ENCODE peak calls at places on chromosomes 16 and 17, in seven cellular contexts. Z is hypothalamus, B is heart right ventricle, M is HEK293T, P is retina, F is LoVo, I is GM23248. H is an unnamed sample.

GRCh38 chr17:47745037-47745380 is 12.0 kb downstream of the TBX21 start:
- DNase-seq in F (no peak), M (no peak), B (no peak), I (no peak), Z (no peak), P (no peak), H (no peak)

GRCh38 chr17:38724337-38724988 is 5.7 kb upstream of the CISD3 start:
- DNase-seq in I (no peak), Z (peak; percentile 88), M (no peak), B (no peak), P (no peak), F (no peak), H (no peak)

GRCh38 chr16:48811478-48811877 is 201.5 kb upstream of the N4BP1 start:
- DNase-seq in B (no peak), I (no peak), M (no peak), P (no peak), F (no peak), Z (no peak), H (no peak)

GRCh38 chr16:80557037-80557436 is 16.2 kb downstream of the DYNLRB2 start:
- DNase-seq in F (no peak), I (no peak), M (no peak), P (no peak), B (no peak), Z (no peak), H (no peak)

GRCh38 chr17:40333781-40334453 is 24.9 kb downstream of the RARA start:
- DNase-seq in F (no peak), B (peak; percentile 11), I (no peak), M (no peak), P (no peak), Z (no peak), H (no peak)

GRCh38 chr16:15689290-15689689 is 39.2 kb downstream of the NDE1 start:
- DNase-seq in M (no peak), I (peak; percentile 66), Z (no peak), B (no peak), P (no peak), F (no peak), H (no peak)

GRCh38 chr17:76538281-76538931 is 897 bp upstream of the CYGB start:
- DNase-seq in Z (no peak), B (no peak), F (no peak), M (no peak), P (peak; percentile 68), I (no peak), H (no peak)

GRCh38 chr17:17079761-17080160 is 37.5 kb downstream of the MPRIP start:
- DNase-seq in B (peak; percentile 50), P (no peak), F (no peak), I (no peak), M (no peak), Z (peak; percentile 61), H (no peak)

GRCh38 chr16:30567991-30568638 is 3.4 kb downstream of the ZNF688 start:
- DNase-seq in P (no peak), M (no peak), Z (no peak), B (no peak), I (peak; percentile 60), F (no peak), H (no peak)

GRCh38 chr17:58679263-58680037 is 12.4 kb downstream of the TEX14 start:
- DNase-seq in Z (no peak), I (no peak), F (no peak), B (peak; percentile 18), M (peak; percentile 71), P (no peak), H (no peak)

GRCh38 chr16:79188115-79188779 is 412.3 kb downstream of the MAF start:
- DNase-seq in P (no peak), I (no peak), B (no peak), Z (no peak), F (no peak), M (no peak), H (no peak)

GRCh38 chr16:17347624-17348023 is 123.1 kb downstream of the XYLT1 start:
- DNase-seq in Z (no peak), B (peak; percentile 25), P (no peak), F (no peak), M (no peak), I (no peak), H (no peak)

GRCh38 chr16:57898961-57899360 is 72.0 kb downstream of the CNGB1 start:
- DNase-seq in P (no peak), F (no peak), I (no peak), Z (no peak), M (no peak), B (no peak), H (no peak)

H was measured in stimulated activated CD8-positive, alpha-beta memory T cell treated with anti-CD3 and anti-CD28 coated beads, Interleukin-2, amount 100 ng/mL, for 1 hour.